ENCODE peak calls at places on chromosomes 6 and 20, in four cellular contexts. U is PC-3, Q is 8988T, C is cardiac septum. S is an unnamed sample.
A peak's percentile ranks its signal among the peaks of the same experiment; 100 is the strongest.

GRCh38 chr20:12482661-12483060 is 526.1 kb upstream of the SPTLC3 start:
- DNase-seq in U (no peak), Q (no peak), C (no peak), S (no peak)

GRCh38 chr6:133964702-133965101 is 11.7 kb downstream of the TBPL1 start:
- DNase-seq in U (no peak), Q (no peak), C (no peak), S (no peak)

GRCh38 chr6:155481215-155481614 is 25.6 kb upstream of the NOX3 start:
- DNase-seq in U (no peak), Q (no peak), C (no peak), S (no peak)

GRCh38 chr6:138944412-138944811 is 43.6 kb downstream of the REPS1 start:
- DNase-seq in U (peak; percentile 66), Q (no peak), C (no peak), S (peak; percentile 16)

GRCh38 chr20:36035720-36036119 is 67.3 kb downstream of the CNBD2 start:
- DNase-seq in U (peak; percentile 92), Q (no peak), C (no peak), S (no peak)

GRCh38 chr6:109877028-109877726 is 100.9 kb upstream of the GPR6 start:
- DNase-seq in U (no peak), Q (no peak), C (no peak), S (no peak)

GRCh38 chr20:10641467-10641866 is 32.3 kb downstream of the JAG1 start:
- DNase-seq in U (no peak), Q (no peak), C (no peak), S (no peak)

GRCh38 chr6:129785081-129785755 is 75.2 kb upstream of the ARHGAP18 start:
- DNase-seq in U (peak; percentile 20), Q (no peak), C (no peak), S (no peak)

GRCh38 chr6:12291785-12292604 is 1.8 kb downstream of the EDN1 start:
- DNase-seq in U (peak; percentile 50), Q (no peak), C (no peak), S (no peak)

GRCh38 chr6:144264270-144265060 is 20.7 kb upstream of the UTRN start:
- DNase-seq in U (peak; percentile 92), Q (no peak), C (no peak), S (peak; percentile 82)

GRCh38 chr6:391559-392440 is at the start of gene IRF4:
- DNase-seq in U (no peak), Q (no peak), C (peak; percentile 70), S (no peak)

GRCh38 chr6:117677553-117678131 is 2.4 kb downstream of the NUS1 start:
- DNase-seq in U (peak; percentile 44), Q (no peak), C (no peak), S (no peak)

GRCh38 chr20:49668181-49668877 is 45.3 kb downstream of the B4GALT5 start:
- DNase-seq in U (no peak), Q (no peak), C (no peak), S (no peak)